ENCODE peak calls at places on chromosomes 2 and 18, in ten cellular contexts. J is Peyer's patch, R is A549, H is GM12891, Y is suprapubic skin, I is esophagus squamous epithelium, A is HCT116, T is GM12878, Z is body of pancreas, Q is NB4. C is an unnamed sample.

GRCh38 chr2:110720547-110720946 is 11.8 kb upstream of the ACOXL start:
- DNase-seq in T (no peak), H (no peak), I (no peak), Z (no peak), J (no peak), Y (no peak), R (no peak), A (no peak), Q (no peak), C (no peak)

GRCh38 chr2:64875368-64875767 is 113.8 kb upstream of the SLC1A4 start:
- DNase-seq in T (no peak), Z (no peak), R (no peak), Q (no peak), H (no peak), J (no peak), I (no peak), Y (no peak), A (no peak), C (no peak)

GRCh38 chr2:48829036-48829435 is 73.5 kb upstream of the LHCGR start:
- DNase-seq in H (no peak), Y (no peak), Z (no peak), T (no peak), J (no peak), R (no peak), Q (no peak), A (no peak), I (no peak), C (no peak)

GRCh38 chr2:160703648-160704585 is 210.3 kb upstream of the RBMS1 start:
- DNase-seq in J (no peak), T (peak; percentile 57), H (no peak), Z (peak; percentile 3), Q (peak; percentile 85), R (no peak), A (no peak), Y (no peak), I (peak; percentile 1), C (no peak)

GRCh38 chr2:191995285-191995684 is 148.4 kb upstream of the CAVIN2 start:
- DNase-seq in I (no peak), Q (peak; percentile 6), R (no peak), Z (no peak), H (no peak), J (no peak), Y (no peak), T (no peak), A (no peak), C (no peak)

GRCh38 chr2:30717081-30717650 is 90.1 kb downstream of the CAPN13 start:
- DNase-seq in I (no peak), Z (no peak), A (no peak), Y (no peak), R (no peak), H (no peak), Q (no peak), T (no peak), J (no peak), C (no peak)

GRCh38 chr2:120441744-120442471 is 96.0 kb downstream of the INHBB start:
- DNase-seq in Q (no peak), I (no peak), R (no peak), H (no peak), A (no peak), Y (peak; percentile 18), Z (peak; percentile 90), T (no peak), J (no peak), C (no peak)

GRCh38 chr2:191333911-191334357 is 88.7 kb downstream of the MYO1B start:
- DNase-seq in H (no peak), Z (peak; percentile 16), R (no peak), Y (no peak), Q (no peak), T (no peak), J (no peak), I (no peak), A (no peak), C (peak; percentile 6)

GRCh38 chr2:104690255-104690999 is 163.5 kb upstream of the POU3F3 start:
- DNase-seq in A (no peak), H (no peak), Q (no peak), J (no peak), I (no peak), Z (no peak), R (no peak), T (no peak), Y (no peak), C (no peak)

GRCh38 chr18:48036191-48036590 is 105.7 kb upstream of the SMAD2 start:
- DNase-seq in Q (no peak), H (no peak), R (no peak), T (no peak), J (no peak), Y (peak; percentile 83), A (no peak), I (no peak), Z (no peak), C (no peak)

GRCh38 chr2:196291873-196292800 is 120.8 kb upstream of the STK17B start:
- DNase-seq in Y (no peak), R (no peak), T (no peak), I (no peak), H (no peak), Q (no peak), Z (peak; percentile 13), A (peak; percentile 75), J (no peak), C (no peak)

GRCh38 chr2:54724150-54724559 is 693 bp downstream of the EML6 start:
- DNase-seq in J (no peak), Y (no peak), Q (no peak), R (no peak), T (no peak), A (no peak), H (no peak), Z (no peak), I (no peak), C (no peak)

GRCh38 chr2:54720563-54720962 is 2.9 kb upstream of the EML6 start:
- DNase-seq in A (no peak), R (no peak), J (no peak), H (no peak), I (no peak), Z (no peak), Y (no peak), Q (no peak), T (no peak), C (no peak)

GRCh38 chr2:54723300-54724149 is at the start of gene EML6:
- DNase-seq in Y (peak; percentile 98), Z (peak; percentile 99), R (peak; percentile 97), Q (peak; percentile 100), I (peak; percentile 93), A (peak; percentile 96), J (peak; percentile 100), H (peak; percentile 99), T (peak; percentile 89), C (peak; percentile 98)

GRCh38 chr2:54724560-54725342 is 1.3 kb downstream of the EML6 start:
- DNase-seq in A (no peak), Z (peak; percentile 16), T (no peak), Y (peak; percentile 77), H (no peak), J (peak; percentile 59), R (peak; percentile 30), Q (peak; percentile 55), I (no peak), C (peak; percentile 20)

GRCh38 chr2:54722641-54723299 is 692 bp upstream of the EML6 start:
- DNase-seq in Q (no peak), Z (no peak), I (no peak), T (no peak), A (peak; percentile 0), Y (no peak), H (no peak), R (peak; percentile 38), J (no peak), C (peak; percentile 40)
- TF ChIP-seq POLR2A in Q (no peak), Z (no peak), I (peak; percentile 41), T (no peak), A (no peak), Y (no peak), H (no peak), R (peak; percentile 92), J (no peak), C (no peak)

DNA sequence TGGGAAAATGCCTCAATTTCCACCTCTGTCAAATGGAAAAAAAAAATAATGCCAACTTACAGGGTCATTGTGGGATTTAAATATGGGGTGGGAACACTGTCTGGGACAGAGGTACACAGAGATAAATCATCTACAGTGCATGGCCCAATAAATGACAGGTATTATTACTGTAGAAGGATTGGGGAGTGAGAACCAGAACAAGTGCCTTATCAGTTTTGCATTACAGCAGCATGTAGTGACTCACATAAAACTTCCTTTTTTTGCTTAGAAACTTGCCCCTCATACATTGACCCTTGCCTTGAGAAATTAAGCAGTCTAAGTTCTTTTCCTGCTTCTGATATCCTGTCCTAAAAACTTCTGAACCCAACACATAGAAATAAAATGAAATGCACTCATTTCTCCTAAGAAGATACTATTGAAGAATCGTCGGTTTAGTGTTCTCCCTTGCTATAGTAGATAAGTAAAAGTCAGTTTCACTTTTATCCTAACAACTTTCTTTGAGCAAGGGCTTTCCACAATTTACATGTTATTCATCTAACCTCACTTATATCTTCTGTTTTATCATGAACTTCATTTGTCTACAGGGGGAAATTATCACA is 121.0 kb upstream of the HAAO start:
- DNase-seq in H (no peak), Z (no peak), Q (peak; percentile 81), Y (no peak), R (no peak), J (no peak), I (no peak), T (no peak), A (no peak), C (no peak)
- TF ChIP-seq POLR2A in H (no peak), Z (no peak), Q (no peak), Y (no peak), R (no peak), J (no peak), I (no peak), T (no peak), A (no peak), C (no peak)

DNA sequence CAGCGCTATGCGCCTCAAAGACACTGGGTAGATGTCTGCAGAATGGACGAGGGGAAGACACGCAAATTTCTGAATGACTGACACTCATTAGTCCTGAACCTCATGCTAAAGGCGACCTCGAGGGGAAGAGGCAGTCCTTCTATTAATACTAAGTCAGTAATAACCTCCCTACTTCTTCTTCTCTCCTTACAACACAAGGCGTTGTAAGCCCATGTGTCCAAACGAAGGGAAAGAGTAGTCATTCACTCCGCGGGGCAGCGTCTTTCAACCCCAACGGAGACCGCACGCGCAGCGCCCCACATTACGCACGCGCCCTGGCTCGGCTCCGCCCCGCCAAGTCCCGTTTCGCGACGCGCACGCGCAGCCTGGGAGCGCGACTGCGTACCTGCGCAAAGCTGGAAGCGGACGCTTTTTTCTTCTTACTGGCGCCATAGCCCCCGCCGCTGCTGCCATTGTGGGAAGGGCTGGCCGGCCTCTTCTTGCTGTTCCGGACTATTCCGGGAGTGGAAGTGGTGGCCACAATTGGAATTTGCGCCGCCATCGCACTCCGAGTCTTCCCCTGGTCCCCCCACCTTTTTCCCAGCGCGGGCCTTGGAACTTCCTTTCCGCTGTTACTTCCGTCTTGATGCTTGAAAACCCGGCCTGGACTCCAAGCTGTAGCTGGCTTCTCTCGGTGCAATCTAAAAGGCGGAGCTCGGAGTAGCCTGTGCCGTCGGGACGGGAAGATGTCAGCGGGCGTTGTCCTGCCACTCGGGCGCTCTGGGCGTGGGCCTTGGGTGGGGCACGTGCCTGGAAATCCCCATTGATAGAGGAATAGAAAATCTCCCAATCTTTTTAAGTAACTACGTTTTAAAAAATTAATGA is at the start of gene INO80C:
- DNase-seq in Y (peak; percentile 94), A (peak; percentile 92), Q (peak; percentile 94), I (peak; percentile 54), J (peak; percentile 96), R (peak; percentile 73), Z (peak; percentile 94), T (peak; percentile 85), H (peak; percentile 77), C (peak; percentile 71)
- TF ChIP-seq POLR2A in Y (peak; percentile 89), A (peak; percentile 97), Q (peak; percentile 95), I (peak; percentile 76), J (peak; percentile 96), R (peak; percentile 76), Z (peak; percentile 90), T (peak; percentile 98), H (peak; percentile 89), C (peak; percentile 72)

GRCh38 chr2:27489498-27490397 is at the start of gene IFT172:
- DNase-seq in T (peak; percentile 95), R (peak; percentile 98), Y (peak; percentile 100), J (peak; percentile 99), I (peak; percentile 96), H (peak; percentile 79), Q (peak; percentile 100), Z (peak; percentile 100), A (peak; percentile 99), C (peak; percentile 95)
- TF ChIP-seq POLR2A in T (peak; percentile 65), R (peak; percentile 38), Y (no peak), J (peak; percentile 71), I (no peak), H (peak; percentile 37), Q (peak; percentile 75), Z (peak; percentile 57), A (peak; percentile 86), C (peak; percentile 72)